ENCODE peak calls at places on chromosomes 7 and 10, in four cellular contexts. I is right atrium auricular region; T is CD4-positive, CD25-positive, alpha-beta regulatory T cell; U is A673. K is an unnamed sample.

GRCh38 chr10:72819053-72819452 is 74.5 kb upstream of the OIT3 start:
- DNase-seq in T (no peak), U (no peak), I (no peak), K (no peak)

GRCh38 chr7:105718511-105718925 is 137.2 kb upstream of the EFCAB10 start:
- DNase-seq in I (no peak), U (no peak), T (no peak), K (no peak)

GRCh38 chr7:26616235-26616634 is 248.2 kb downstream of the SKAP2 start:
- DNase-seq in T (no peak), U (no peak), I (no peak), K (no peak)

GRCh38 chr7:6917258-6917657 is 91.2 kb upstream of the CCZ1B start:
- DNase-seq in I (no peak), U (no peak), T (no peak), K (no peak)

GRCh38 chr7:55127135-55127551 is 108.3 kb downstream of the EGFR start:
- DNase-seq in I (no peak), T (no peak), U (no peak), K (no peak)

GRCh38 chr10:31702954-31703353 is 225.7 kb downstream of the ARHGAP12 start:
- DNase-seq in U (no peak), T (no peak), I (no peak), K (no peak)

GRCh38 chr7:76236226-76236625 is 34.5 kb downstream of the SRRM3 start:
- DNase-seq in U (no peak), I (no peak), T (no peak), K (no peak)

GRCh38 chr10:26627320-26627719 is 70.2 kb upstream of the PDSS1 start:
- DNase-seq in U (peak), T (no peak), I (no peak), K (no peak)

GRCh38 chr10:75110006-75110632 is 1.3 kb upstream of the SAMD8 start:
- DNase-seq in I (peak), T (no peak), U (no peak), K (no peak)

GRCh38 chr10:119318411-119319160 is 111.2 kb downstream of the GRK5 start:
- DNase-seq in U (no peak), T (no peak), I (no peak), K (no peak)

GRCh38 chr10:132341781-132342180 is 9.8 kb downstream of the LRRC27 start:
- DNase-seq in U (no peak), I (no peak), T (no peak), K (no peak)

GRCh38 chr10:51489009-51489408 is 210.4 kb downstream of the CSTF2T start:
- DNase-seq in T (no peak), U (no peak), I (no peak), K (no peak)

GRCh38 chr10:78236416-78237015 is 202.9 kb downstream of the RPS24 start:
- DNase-seq in I (no peak), T (no peak), U (no peak), K (no peak)

GRCh38 chr10:97849491-97850402 is at the start of gene GOLGA7B:
- DNase-seq in U (peak), T (peak), I (no peak), K (peak)

GRCh38 chr7:127251458-127252379 is 1.0 kb downstream of the GRM8 start:
- DNase-seq in U (peak), I (no peak), T (peak), K (no peak)

GRCh38 chr10:90579602-90580242 is 278.1 kb downstream of the HTR7 start:
- DNase-seq in T (no peak), U (no peak), I (no peak), K (no peak)

GRCh38 chr7:129166745-129167144 is 21.7 kb upstream of the SMO start:
- DNase-seq in T (no peak), I (no peak), U (no peak), K (no peak)

GRCh38 chr10:79239275-79239779 is 107.9 kb upstream of the PPIF start:
- DNase-seq in I (peak), U (no peak), T (no peak), K (no peak)

GRCh38 chr10:24625778-24626177 is 97.9 kb downstream of the ARHGAP21 start:
- DNase-seq in U (no peak), T (no peak), I (no peak), K (no peak)

GRCh38 chr10:74165530-74165901 is 14.5 kb downstream of the ADK start:
- DNase-seq in I (no peak), U (no peak), T (no peak), K (no peak)

GRCh38 chr10:132146941-132147915 is 39.5 kb upstream of the DPYSL4 start:
- DNase-seq in T (no peak), U (no peak), I (no peak), K (no peak)

GRCh38 chr7:130961128-130961601 is 227.2 kb upstream of the KLF14 start:
- DNase-seq in T (peak), U (peak), I (no peak), K (peak)

GRCh38 chr7:74501298-74501697 is 47.6 kb downstream of the GTF2IRD1 start:
- DNase-seq in I (no peak), T (no peak), U (no peak), K (no peak)

GRCh38 chr7:85184599-85185354 is 2.1 kb downstream of the SEMA3D start:
- DNase-seq in T (no peak), U (peak), I (peak), K (no peak)

GRCh38 chr7:77958436-77958835 is 159.9 kb downstream of the PHTF2 start:
- DNase-seq in T (no peak), I (no peak), U (no peak), K (no peak)

GRCh38 chr10:12241810-12242529 is 46.0 kb downstream of the CDC123 start:
- DNase-seq in T (peak), I (peak), U (peak), K (no peak)

GRCh38 chr10:103838095-103838395 is 17.3 kb downstream of the SH3PXD2A start:
- DNase-seq in T (no peak), I (no peak), U (no peak), K (no peak)

GRCh38 chr10:43203491-43204393 is 63.1 kb downstream of the RASGEF1A start:
- DNase-seq in T (no peak), I (no peak), U (no peak), K (no peak)

GRCh38 chr10:102801496-102801895 is 35.7 kb downstream of the CYP17A1 start:
- DNase-seq in U (no peak), T (no peak), I (no peak), K (no peak)

DNA sequence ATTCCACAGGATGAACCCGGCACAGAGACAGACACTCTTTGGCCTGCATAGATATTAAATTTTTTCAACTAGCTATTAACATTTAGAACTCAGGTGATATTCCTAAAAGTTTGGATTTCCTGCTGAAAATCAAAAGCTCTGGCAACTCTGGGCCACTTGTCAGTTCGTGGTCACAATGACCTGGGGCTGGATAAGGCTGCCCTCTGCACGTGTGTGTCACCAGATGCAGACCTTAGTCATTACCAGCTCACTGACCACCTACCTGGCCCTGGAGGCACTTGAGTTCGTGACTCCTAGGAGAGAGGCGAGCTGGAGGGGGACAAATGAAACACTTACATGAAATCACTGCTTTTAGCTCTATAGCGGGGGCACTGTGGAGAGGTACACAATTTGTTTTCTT is 126.5 kb downstream of the HIPK2 start:
- DNase-seq in T (no peak), I (no peak), U (no peak), K (no peak)
- H3K27ac ChIP-seq in T (no peak), I (peak), U (no peak), K (no peak)

GRCh38 chr7:100818825-100819224 is 8.5 kb downstream of the EPHB4 start:
- DNase-seq in I (no peak), T (no peak), U (no peak), K (no peak)

GRCh38 chr7:100819586-100819985 is 7.7 kb downstream of the EPHB4 start:
- DNase-seq in I (no peak), T (no peak), U (no peak), K (no peak)

GRCh38 chr7:100818366-100818765 is 9.0 kb downstream of the EPHB4 start:
- DNase-seq in U (no peak), I (no peak), T (no peak), K (no peak)

GRCh38 chr7:100812729-100813128 is 14.6 kb downstream of the EPHB4 start:
- DNase-seq in I (no peak), T (no peak), U (no peak), K (no peak)

GRCh38 chr7:100817097-100817496 is 10.2 kb downstream of the EPHB4 start:
- DNase-seq in U (no peak), I (no peak), T (no peak), K (no peak)
- H3K27ac ChIP-seq in U (no peak), I (no peak), T (no peak), K (no peak)

DNA sequence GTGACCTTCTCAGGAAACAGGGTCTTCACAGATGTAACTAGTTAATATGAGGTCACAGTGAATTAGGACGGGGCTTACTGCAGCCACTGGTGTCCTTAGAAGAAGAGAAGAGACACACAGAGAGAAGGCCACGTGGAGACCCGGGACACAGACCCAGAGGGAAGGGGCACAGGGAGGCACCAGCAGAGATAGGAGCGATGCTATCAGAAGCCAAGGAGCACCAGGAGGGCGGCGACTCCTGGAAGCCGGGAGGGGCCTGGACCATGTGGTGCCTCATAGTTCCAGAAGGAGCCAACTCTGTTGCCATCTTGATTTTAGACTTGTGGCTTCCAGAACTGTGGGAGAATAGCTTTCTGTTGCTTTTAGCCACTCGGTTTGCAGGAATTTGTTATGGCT is 505.9 kb downstream of the TCERG1L start:
- DNase-seq in U (no peak), I (no peak), T (no peak), K (no peak)
- H3K27ac ChIP-seq in U (no peak), I (no peak), T (no peak), K (no peak)

GRCh38 chr7:30553141-30553540 is 41.5 kb upstream of the GARS1 start:
- DNase-seq in U (no peak), I (no peak), T (no peak), K (no peak)

GRCh38 chr7:30546596-30546995 is 42.0 kb upstream of the GGCT start:
- DNase-seq in U (no peak), I (no peak), T (no peak), K (no peak)

GRCh38 chr7:30552330-30552729 is 42.3 kb upstream of the GARS1 start:
- DNase-seq in U (no peak), I (no peak), T (no peak), K (no peak)

GRCh38 chr7:30548762-30549344 is 44.2 kb upstream of the GGCT start:
- DNase-seq in I (peak), T (peak), U (peak), K (peak)

GRCh38 chr7:30549933-30550493 is 44.7 kb upstream of the GARS1 start:
- DNase-seq in T (no peak), U (peak), I (no peak), K (no peak)
- H3K27ac ChIP-seq in T (no peak), U (no peak), I (peak), K (no peak)

GRCh38 chr10:3749011-3749410 is 36.0 kb downstream of the KLF6 start:
- DNase-seq in I (no peak), T (no peak), U (no peak), K (no peak)
- H3K27ac ChIP-seq in I (peak), T (no peak), U (no peak), K (no peak)

GRCh38 chr7:523436-524336 is 4.0 kb upstream of the PDGFA start:
- DNase-seq in U (no peak), I (no peak), T (no peak), K (no peak)
- H3K27ac ChIP-seq in U (no peak), I (peak), T (no peak), K (no peak)

GRCh38 chr10:4767033-4767814 is 58.8 kb upstream of the AKR1E2 start:
- DNase-seq in I (no peak), T (peak), U (peak), K (no peak)
- H3K27ac ChIP-seq in I (peak), T (no peak), U (peak), K (no peak)

DNA sequence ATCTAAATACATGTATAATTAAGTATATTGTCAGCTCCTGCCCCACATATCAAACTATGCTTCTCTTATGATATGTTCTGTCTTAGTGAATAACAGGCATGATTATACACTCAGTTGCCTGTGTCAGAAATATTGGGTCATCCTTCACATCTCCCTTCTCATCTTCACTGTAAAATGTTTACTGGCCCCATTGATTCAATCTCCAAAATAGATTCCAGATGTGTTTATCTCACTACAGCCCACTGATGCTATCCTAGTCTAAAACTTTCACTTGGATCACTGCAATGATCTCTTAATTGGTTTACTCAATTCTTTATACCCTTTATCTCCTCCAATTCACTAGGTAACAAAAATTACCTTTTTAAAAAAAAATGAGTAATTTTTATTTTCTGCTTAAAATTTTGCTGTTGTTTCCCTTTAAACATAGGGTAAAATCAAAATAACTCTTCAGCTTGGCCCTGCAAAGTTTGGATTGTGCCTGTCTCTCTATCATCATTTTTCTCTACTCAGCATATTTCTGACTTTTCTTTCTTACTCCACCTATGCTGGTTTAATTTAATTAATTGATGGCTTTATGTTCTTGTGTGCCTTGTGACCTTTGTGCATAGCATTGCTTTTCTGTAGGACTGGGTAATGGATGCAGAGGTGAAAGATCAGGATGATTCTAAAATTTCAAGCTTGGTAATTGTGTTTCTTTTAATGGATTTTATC is 233.9 kb upstream of the FOXP2 start:
- DNase-seq in I (no peak), T (no peak), U (no peak), K (no peak)
- H3K27ac ChIP-seq in I (no peak), T (no peak), U (no peak), K (no peak)

GRCh38 chr7:69814421-69814962 is 216.2 kb downstream of the AUTS2 start:
- DNase-seq in T (no peak), U (no peak), I (no peak), K (no peak)

GRCh38 chr7:69817835-69818646 is 219.8 kb downstream of the AUTS2 start:
- DNase-seq in I (no peak), T (no peak), U (no peak), K (no peak)

GRCh38 chr7:69819306-69819705 is 221.0 kb downstream of the AUTS2 start:
- DNase-seq in I (no peak), T (no peak), U (no peak), K (no peak)

GRCh38 chr7:69818647-69819161 is 220.4 kb downstream of the AUTS2 start:
- DNase-seq in U (no peak), I (no peak), T (no peak), K (no peak)

GRCh38 chr7:69817096-69817495 is 218.8 kb downstream of the AUTS2 start:
- DNase-seq in T (no peak), U (no peak), I (no peak), K (no peak)
- H3K27ac ChIP-seq in T (no peak), U (no peak), I (no peak), K (no peak)

K was measured in CD8-positive, alpha-beta memory T cell.